ENCODE peak calls at places on chromosomes 6 and 20, in seven cellular contexts. E is A549, O is PC-3, M is ovary, G is tibial artery, C is upper lobe of right lung, R is astrocyte. Q is an unnamed sample. For H3K9me3 and H3K4me1, the result is how much of the 10 kb centered on the place peaks cover.

GRCh38 chr6:167325766-167326165 is 880 bp downstream of the TTLL2 start:
- DNase-seq in R (no peak), E (no peak), O (no peak), M (no peak), C (no peak), G (no peak), Q (no peak)

GRCh38 chr6:18161437-18161836 is 6.2 kb downstream of the KDM1B start:
- DNase-seq in E (no peak), O (no peak), C (no peak), G (no peak), R (no peak), M (no peak), Q (no peak)

GRCh38 chr6:101417899-101418298 is 24.4 kb downstream of the GRIK2 start:
- DNase-seq in C (no peak), M (no peak), E (no peak), R (no peak), O (no peak), G (no peak), Q (no peak)

GRCh38 chr20:615494-615893 is 5.4 kb upstream of the TCF15 start:
- DNase-seq in G (no peak), O (no peak), E (no peak), C (no peak), M (no peak), R (no peak), Q (no peak)

GRCh38 chr6:72552938-72553337 is 68.9 kb upstream of the KCNQ5 start:
- DNase-seq in C (no peak), M (no peak), E (no peak), O (peak), G (no peak), R (peak), Q (peak)

GRCh38 chr6:81863123-81863522 is 110.6 kb upstream of the TENT5A start:
- DNase-seq in C (no peak), E (no peak), G (no peak), O (no peak), R (no peak), M (no peak), Q (no peak)

GRCh38 chr6:33433560-33434191 is 13.8 kb downstream of the SYNGAP1 start:
- DNase-seq in G (peak), M (peak), C (no peak), R (peak), O (no peak), E (no peak), Q (peak)

GRCh38 chr20:39968495-39968894 is 720.5 kb downstream of the MAFB start:
- DNase-seq in M (no peak), G (no peak), C (no peak), E (no peak), R (no peak), O (no peak), Q (no peak)

GRCh38 chr6:25215881-25216280 is 63.3 kb upstream of the CARMIL1 start:
- DNase-seq in E (no peak), C (no peak), M (no peak), R (no peak), G (no peak), O (no peak), Q (no peak)

GRCh38 chr6:136764522-136764993 is 27.7 kb downstream of the MAP3K5 start:
- DNase-seq in M (no peak), E (no peak), R (no peak), G (no peak), O (no peak), C (no peak), Q (no peak)

GRCh38 chr6:12288844-12289654 is 1.1 kb upstream of the EDN1 start:
- DNase-seq in G (no peak), E (peak), M (no peak), R (peak), C (no peak), O (peak), Q (peak)

GRCh38 chr20:4813839-4814695 is 92.4 kb downstream of the PRND start:
- DNase-seq in C (no peak), R (no peak), O (peak), G (peak), E (no peak), M (peak), Q (no peak)

GRCh38 chr20:37989601-37990001 is 43.7 kb downstream of the TTI1 start:
- DNase-seq in G (no peak), M (no peak), R (no peak), E (no peak), C (peak), O (peak), Q (no peak)

GRCh38 chr6:39088331-39088730 is 26.7 kb downstream of the SAYSD1 start:
- DNase-seq in O (peak), G (no peak), M (no peak), E (peak), C (no peak), R (peak), Q (peak)

GRCh38 chr6:219641-220198 is 72.6 kb upstream of the DUSP22 start:
- DNase-seq in E (peak), C (peak), G (peak), M (no peak), O (peak), R (peak), Q (peak)

GRCh38 chr6:44075137-44076015 is 51.9 kb downstream of the MRPL14 start:
- DNase-seq in E (no peak), M (no peak), R (no peak), O (no peak), G (no peak), C (no peak), Q (no peak)

GRCh38 chr6:30061766-30062458 is 847 bp downstream of the POLR1H start:
- DNase-seq in R (peak), C (no peak), G (peak), M (peak), E (no peak), O (peak), Q (peak)

GRCh38 chr6:153960741-153961140 is 78.3 kb upstream of the OPRM1 start:
- DNase-seq in G (no peak), M (no peak), O (no peak), R (no peak), C (no peak), E (no peak), Q (no peak)

GRCh38 chr20:11748436-11748835 is 169.3 kb upstream of the BTBD3 start:
- DNase-seq in C (no peak), M (no peak), O (no peak), G (no peak), R (no peak), E (no peak), Q (no peak)

GRCh38 chr20:3716195-3716834 is 3.9 kb upstream of the SIGLEC1 start:
- DNase-seq in G (no peak), M (peak), C (peak), R (no peak), O (peak), E (peak), Q (peak)

GRCh38 chr6:90186637-90187361 is 109.8 kb downstream of the BACH2 start:
- DNase-seq in G (no peak), E (no peak), R (no peak), C (no peak), M (no peak), O (no peak), Q (no peak)

GRCh38 chr20:38692436-38693411 is 31.6 kb upstream of the SLC32A1 start:
- DNase-seq in R (peak), C (no peak), G (peak), M (peak), E (no peak), O (peak), Q (peak)

GRCh38 chr6:16249971-16250370 is 11.6 kb downstream of the GMPR start:
- DNase-seq in E (no peak), G (peak), O (no peak), C (no peak), M (no peak), R (no peak), Q (no peak)

GRCh38 chr20:35902545-35902941 is 51.8 kb downstream of the SCAND1 start:
- DNase-seq in R (no peak), M (no peak), E (no peak), G (no peak), O (no peak), C (no peak), Q (no peak)

GRCh38 chr6:163790296-163790840 is 375.9 kb downstream of the QKI start:
- DNase-seq in O (no peak), R (peak), M (no peak), G (no peak), E (no peak), C (no peak), Q (peak)

GRCh38 chr6:152566040-152566875 is 70.9 kb downstream of the SYNE1 start:
- DNase-seq in R (no peak), E (no peak), M (no peak), C (no peak), G (no peak), O (no peak), Q (no peak)

GRCh38 chr6:144559865-144560603 is 274.9 kb downstream of the UTRN start:
- DNase-seq in G (no peak), E (no peak), O (no peak), C (no peak), M (no peak), R (peak), Q (peak)

GRCh38 chr6:3825851-3826581 is 23.2 kb upstream of the FAM50B start:
- DNase-seq in R (peak), G (peak), E (peak), O (peak), M (peak), C (peak), Q (peak)

GRCh38 chr20:63082308-63082938 is 75.7 kb upstream of the BHLHE23 start:
- DNase-seq in M (peak), G (peak), C (peak), R (no peak), E (no peak), O (peak), Q (peak)

GRCh38 chr6:155717369-155717768 is 261.7 kb upstream of the NOX3 start:
- DNase-seq in O (no peak), G (no peak), C (no peak), E (no peak), R (no peak), M (no peak), Q (no peak)

GRCh38 chr6:131007286-131007685 is 55.8 kb downstream of the EPB41L2 start:
- DNase-seq in G (no peak), R (no peak), C (no peak), M (no peak), E (no peak), O (no peak), Q (no peak)
- H3K9me3 ChIP-seq in G (under half), R (under half), C (under half), M (under half), E (under half), O (under half), Q (under half)

DNA sequence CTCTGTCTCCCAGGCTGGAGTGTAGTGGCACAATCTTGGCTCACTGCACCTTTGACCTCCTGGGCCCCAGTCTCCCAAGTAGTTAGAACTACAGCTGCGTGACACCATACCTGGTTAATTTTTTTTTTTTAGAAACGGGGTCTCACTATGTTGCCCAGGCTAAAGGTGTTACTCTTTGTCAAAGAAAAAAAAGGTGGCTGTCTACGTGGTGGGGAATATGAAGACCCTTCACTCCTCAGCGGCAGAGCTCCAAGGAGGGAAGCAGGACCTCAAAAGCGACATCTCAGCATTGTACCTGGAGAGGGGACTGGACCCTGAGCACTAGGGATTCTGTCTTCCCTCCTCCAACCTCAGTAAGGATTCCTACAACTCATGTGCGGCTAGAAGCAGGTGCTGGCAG is 16.4 kb upstream of the TBC1D22B start:
- DNase-seq in E (no peak), M (no peak), O (no peak), G (no peak), R (no peak), C (no peak), Q (no peak)
- H3K27ac ChIP-seq in E (peak), M (peak), O (peak), G (peak), R (peak), C (no peak), Q (peak)

GRCh38 chr6:138728672-138729071 is 44.9 kb upstream of the CCDC28A start:
- DNase-seq in O (no peak), R (no peak), E (no peak), M (no peak), G (no peak), C (no peak), Q (no peak)
- H3K4me1 ChIP-seq in O (under half), R (under half), E (under half), M (under half), G (under half), C (under half), Q (under half)

GRCh38 chr20:15447549-15447948 is 1110.1 kb upstream of the FLRT3 start:
- DNase-seq in E (no peak), C (no peak), R (no peak), M (no peak), O (no peak), G (no peak), Q (no peak)
- H3K9me3 ChIP-seq in E (under half), C (under half), R (under half), M (under half), O (under half), G (under half), Q (under half)

DNA sequence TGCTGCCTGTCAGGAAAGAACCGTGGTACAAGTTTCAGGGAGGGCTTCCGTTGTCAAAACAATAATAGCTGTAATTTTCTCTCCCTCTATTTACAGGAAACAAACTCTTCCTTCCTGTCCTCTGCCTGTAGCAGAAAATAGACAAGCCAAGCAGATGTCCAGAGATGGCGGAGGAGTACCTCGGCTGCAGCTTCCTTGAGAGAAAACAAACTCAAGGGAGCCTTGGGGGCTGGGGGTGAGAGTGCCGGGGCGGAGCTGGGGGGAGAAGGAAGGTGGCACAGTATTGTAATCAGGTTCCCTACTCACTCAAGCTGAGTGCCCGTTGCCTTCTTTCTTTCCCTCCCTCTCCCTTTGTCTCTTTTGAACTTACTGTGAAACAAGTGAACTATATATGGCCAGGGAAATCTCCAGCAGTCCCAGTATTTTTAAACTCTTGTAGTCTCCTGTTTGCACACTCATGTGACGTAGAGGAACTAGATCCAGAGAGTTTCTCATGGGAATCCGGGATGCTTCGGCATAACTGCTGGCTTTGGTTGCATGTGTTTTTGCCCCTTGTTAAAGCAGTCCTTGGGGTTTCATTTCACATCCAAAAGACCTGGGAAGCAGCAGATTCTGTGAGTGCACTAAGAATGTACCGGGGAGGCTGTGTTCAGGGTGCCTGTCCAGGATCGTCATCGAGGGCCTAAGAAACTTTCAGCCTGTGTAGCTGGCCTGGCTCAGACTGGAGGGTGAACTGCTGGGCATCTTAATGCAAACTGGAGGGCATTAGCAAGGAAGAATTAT is 44.6 kb upstream of the HDDC2 start:
- DNase-seq in E (no peak), O (no peak), C (no peak), R (no peak), M (no peak), G (peak), Q (no peak)
- H3K27ac ChIP-seq in E (no peak), O (no peak), C (peak), R (no peak), M (peak), G (peak), Q (no peak)